ENCODE peak calls at places on chromosomes 16 and 17, in eight cellular contexts. T is CD8-positive, alpha-beta memory T cell; R is PC-9; D is mammary epithelial cell; L is CD8-positive, alpha-beta T cell; W is left ventricle myocardium inferior; X is transverse colon; N is tibial artery. M is an unnamed sample.

GRCh38 chr17:49696233-49696761 is 11.5 kb downstream of the SLC35B1 start:
- DNase-seq in T (peak; percentile 79), R (no peak), D (no peak), L (peak; percentile 58), W (no peak), X (no peak), N (no peak), M (no peak)

GRCh38 chr16:22217890-22218730 is 12.0 kb downstream of the EEF2K start:
- DNase-seq in T (no peak), R (no peak), D (no peak), L (no peak), W (peak; percentile 30), X (no peak), N (peak; percentile 86), M (peak; percentile 66)

GRCh38 chr16:57985204-57986121 is 14.5 kb upstream of the CNGB1 start:
- DNase-seq in T (no peak), R (no peak), D (no peak), L (no peak), W (no peak), X (no peak), N (no peak), M (no peak)

GRCh38 chr16:84957192-84957591 is 54.1 kb downstream of the ZDHHC7 start:
- DNase-seq in T (no peak), R (no peak), D (no peak), L (no peak), W (no peak), X (no peak), N (no peak), M (no peak)

GRCh38 chr17:322006-322780 is 30.4 kb downstream of the RPH3AL start:
- DNase-seq in T (peak; percentile 28), R (no peak), D (no peak), L (no peak), W (no peak), X (no peak), N (no peak), M (peak; percentile 25)

GRCh38 chr17:207775-208174 is 26.3 kb upstream of the DOC2B start:
- DNase-seq in T (no peak), R (no peak), D (no peak), L (no peak), W (no peak), X (no peak), N (no peak), M (no peak)

GRCh38 chr17:39870776-39871175 is 2.8 kb downstream of the ZPBP2 start:
- DNase-seq in T (no peak), R (no peak), D (no peak), L (no peak), W (no peak), X (no peak), N (no peak), M (no peak)

GRCh38 chr17:30551666-30552339 is 74.6 kb downstream of the GOSR1 start:
- DNase-seq in T (no peak), R (no peak), D (no peak), L (no peak), W (no peak), X (no peak), N (peak; percentile 32), M (peak; percentile 64)

GRCh38 chr17:10875411-10875810 is 37.5 kb upstream of the PIRT start:
- DNase-seq in T (no peak), R (peak; percentile 4), D (no peak), L (no peak), W (no peak), X (no peak), N (no peak), M (no peak)

GRCh38 chr17:14704121-14704520 is 403.2 kb downstream of the HS3ST3B1 start:
- DNase-seq in T (no peak), R (no peak), D (no peak), L (no peak), W (no peak), X (no peak), N (no peak), M (no peak)

GRCh38 chr17:73074515-73074914 is 18.0 kb downstream of the SLC39A11 start:
- DNase-seq in T (no peak), R (no peak), D (no peak), L (no peak), W (no peak), X (no peak), N (no peak), M (no peak)

GRCh38 chr17:42221886-42222745 is 27.8 kb upstream of the GHDC start:
- DNase-seq in T (peak; percentile 68), R (peak; percentile 10), D (peak; percentile 17), L (peak; percentile 57), W (peak; percentile 36), X (peak; percentile 44), N (no peak), M (no peak)

GRCh38 chr16:68798398-68798797 is 44.9 kb upstream of the TANGO6 start:
- DNase-seq in T (no peak), R (peak; percentile 50), D (peak; percentile 80), L (no peak), W (no peak), X (no peak), N (no peak), M (no peak)

GRCh38 chr16:87207509-87207908 is 109.7 kb downstream of the C16orf95 start:
- DNase-seq in T (no peak), R (no peak), D (no peak), L (no peak), W (no peak), X (no peak), N (peak; percentile 65), M (no peak)

GRCh38 chr17:8125196-8125946 is 1.5 kb upstream of the HES7 start:
- DNase-seq in T (peak; percentile 89), R (peak; percentile 84), D (peak; percentile 62), L (peak; percentile 92), W (peak; percentile 74), X (peak; percentile 88), N (peak; percentile 91), M (peak; percentile 80)

GRCh38 chr17:35297666-35298065 is 54.8 kb downstream of the SLFN5 start:
- DNase-seq in T (no peak), R (no peak), D (no peak), L (no peak), W (no peak), X (no peak), N (no peak), M (no peak)

GRCh38 chr17:55772086-55772485 is 21.2 kb downstream of the PCTP start:
- DNase-seq in T (no peak), R (no peak), D (no peak), L (no peak), W (no peak), X (no peak), N (no peak), M (no peak)
- H3K36me3 ChIP-seq in T (peaks cover 10% of the 10 kb centered on the region), R (no peaks in the 10 kb centered on the region), D (no peaks in the 10 kb centered on the region), L (no peaks in the 10 kb centered on the region), W (peaks cover 83% of the 10 kb centered on the region), X (peaks cover 16% of the 10 kb centered on the region), N (peaks cover 61% of the 10 kb centered on the region), M (peaks cover 2% of the 10 kb centered on the region)

DNA sequence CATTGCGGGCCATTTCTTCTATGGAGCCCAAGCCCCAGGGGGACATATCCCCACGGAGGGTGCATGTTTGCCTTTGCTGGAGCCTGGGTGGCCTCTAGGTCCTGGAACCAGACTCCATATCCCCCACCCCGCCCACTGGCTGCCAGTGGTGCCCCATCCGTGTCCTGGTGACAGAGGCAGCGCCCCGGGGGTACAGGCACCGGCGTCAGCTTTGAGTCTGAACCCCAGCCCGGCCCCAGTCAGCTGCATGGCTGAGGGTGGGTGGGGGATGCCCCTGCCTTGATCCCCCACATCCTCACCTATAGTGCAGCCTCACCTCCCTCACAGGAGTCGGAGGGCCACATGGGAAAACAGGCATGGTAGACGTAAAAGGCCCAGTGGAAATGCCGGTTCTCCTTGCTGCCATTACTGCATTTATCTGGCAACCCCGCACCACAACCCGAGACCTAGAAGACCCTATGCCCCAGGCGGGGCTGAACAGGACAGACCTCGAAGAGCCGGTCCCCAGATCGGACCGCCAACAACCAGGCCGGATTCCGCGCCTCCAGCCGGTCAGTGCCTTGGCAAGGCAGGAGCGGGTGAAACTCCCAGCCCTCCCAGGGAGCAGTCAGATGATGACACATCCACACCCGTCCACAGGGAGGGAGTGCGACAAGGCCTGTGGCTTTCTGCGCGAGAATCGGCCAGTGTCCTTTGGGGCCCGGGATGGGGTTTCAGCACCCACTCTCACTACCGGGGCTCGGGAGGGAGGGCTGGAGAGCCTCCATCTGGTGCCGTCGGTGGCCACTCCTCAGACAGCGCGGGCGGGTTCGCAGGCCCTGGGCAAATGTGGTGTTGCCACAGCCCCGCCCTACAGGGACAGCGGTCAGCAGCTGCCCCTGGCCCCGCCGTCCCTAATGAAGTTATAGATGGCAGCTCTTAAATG is 11.9 kb upstream of the SSTR5 start:
- DNase-seq in T (no peak), R (no peak), D (no peak), L (no peak), W (no peak), X (no peak), N (no peak), M (no peak)
- H3K27me3 ChIP-seq in T (peaks cover 5% of the 10 kb centered on the region), R (peaks cover 65% of the 10 kb centered on the region), D (peaks cover 2% of the 10 kb centered on the region), L (no peaks in the 10 kb centered on the region), W (peaks cover 81% of the 10 kb centered on the region), X (peaks cover 35% of the 10 kb centered on the region), N (no peaks in the 10 kb centered on the region), M (no peaks in the 10 kb centered on the region)

GRCh38 chr16:28140788-28141618 is 70.8 kb downstream of the XPO6 start:
- DNase-seq in T (peak; percentile 92), R (peak; percentile 10), D (no peak), L (peak; percentile 72), W (no peak), X (peak; percentile 37), N (no peak), M (no peak)

GRCh38 chr16:28136751-28137434 is 73.4 kb upstream of the GSG1L start:
- DNase-seq in T (peak; percentile 65), R (no peak), D (no peak), L (peak; percentile 53), W (no peak), X (no peak), N (no peak), M (no peak)

GRCh38 chr16:28133666-28134065 is 70.2 kb upstream of the GSG1L start:
- DNase-seq in T (no peak), R (no peak), D (no peak), L (no peak), W (no peak), X (no peak), N (no peak), M (no peak)

DNA sequence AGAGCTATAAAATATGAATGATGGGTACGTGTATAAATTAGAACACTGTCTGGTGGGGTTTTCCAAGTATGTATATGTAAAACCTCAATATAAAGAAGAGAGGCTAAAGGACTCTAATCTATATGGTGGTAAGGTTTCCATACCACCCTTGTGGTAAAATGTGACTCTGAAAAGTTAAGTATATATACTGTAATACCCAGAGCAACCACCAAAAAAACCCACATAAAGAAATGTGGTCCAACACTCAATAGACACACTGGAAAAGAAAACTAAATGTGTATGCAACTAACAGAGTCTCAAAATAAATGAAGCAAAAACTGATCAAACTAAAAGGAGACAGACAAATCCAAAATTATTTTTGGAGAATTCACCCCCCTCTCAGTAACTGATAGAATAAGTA is 72.2 kb downstream of the XPO6 start:
- DNase-seq in T (no peak), R (no peak), D (no peak), L (no peak), W (no peak), X (no peak), N (no peak), M (no peak)
- H3K36me3 ChIP-seq in T (peaks cover 19% of the 10 kb centered on the region), R (peaks cover 27% of the 10 kb centered on the region), D (peaks cover 11% of the 10 kb centered on the region), L (peaks cover 10% of the 10 kb centered on the region), W (peaks cover 32% of the 10 kb centered on the region), X (peaks cover 18% of the 10 kb centered on the region), N (peaks cover 57% of the 10 kb centered on the region), M (no peaks in the 10 kb centered on the region)

DNA sequence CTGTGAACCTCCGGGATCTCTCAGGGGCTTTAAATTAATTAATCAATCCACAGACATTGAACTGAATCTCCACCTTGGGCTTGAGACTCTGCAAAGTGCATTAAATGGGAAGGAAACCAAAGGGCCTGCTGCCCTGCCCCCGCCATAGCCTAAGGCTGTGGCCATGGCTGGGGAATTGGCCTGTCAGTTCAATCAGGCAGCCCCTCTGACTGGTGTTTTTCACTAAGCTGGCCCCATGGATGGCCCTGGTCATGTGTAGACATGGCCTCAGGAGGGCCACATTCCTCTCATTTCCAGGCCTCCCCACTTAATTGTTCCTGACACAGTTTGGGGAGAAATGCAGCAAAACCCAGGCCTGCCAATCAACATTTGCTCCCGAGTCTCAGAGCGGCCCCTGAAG is 499.8 kb downstream of the WWOX start:
- DNase-seq in T (no peak), R (no peak), D (no peak), L (no peak), W (no peak), X (no peak), N (no peak), M (no peak)
- H3K27me3 ChIP-seq in T (no peaks in the 10 kb centered on the region), R (no peaks in the 10 kb centered on the region), D (no peaks in the 10 kb centered on the region), L (no peaks in the 10 kb centered on the region), W (no peaks in the 10 kb centered on the region), X (no peaks in the 10 kb centered on the region), N (no peaks in the 10 kb centered on the region), M (no peaks in the 10 kb centered on the region)

M was measured in aorta.